ENCODE peak calls at places on chromosomes 12 and 14, in six cellular contexts. N is NCI-H1105, Q is DMS79, O is GOT3, C is left ventricle myocardium inferior, A is transverse colon. P is an unnamed sample.

GRCh38 chr12:98699568-98699967 is 54.5 kb downstream of the APAF1 start:
- DNase-seq in N (no peak), A (no peak), C (no peak), O (no peak), Q (peak; percentile 48), P (no peak)

GRCh38 chr14:70714055-70714550 is 72.4 kb downstream of the TTC9 start:
- DNase-seq in Q (peak; percentile 27), A (peak; percentile 14), N (peak; percentile 68), C (no peak), O (no peak), P (peak; percentile 50)

GRCh38 chr12:108643941-108644742 is 10.4 kb upstream of the SELPLG start:
- DNase-seq in O (no peak), C (no peak), Q (peak; percentile 65), A (no peak), N (no peak), P (no peak)

GRCh38 chr14:99378782-99379214 is 101.9 kb downstream of the SETD3 start:
- DNase-seq in O (no peak), A (peak; percentile 24), Q (peak; percentile 40), N (no peak), C (no peak), P (no peak)

GRCh38 chr14:52977798-52978197 is 26.9 kb upstream of the FERMT2 start:
- DNase-seq in A (no peak), O (no peak), N (peak; percentile 10), Q (no peak), C (no peak), P (peak; percentile 56)

GRCh38 chr12:51687142-51687935 is 96.3 kb downstream of the SCN8A start:
- DNase-seq in Q (no peak), N (no peak), C (no peak), O (no peak), A (peak; percentile 23), P (no peak)

GRCh38 chr12:21894792-21895392 is 46.3 kb downstream of the ABCC9 start:
- DNase-seq in C (no peak), Q (no peak), N (no peak), O (no peak), A (no peak), P (no peak)

GRCh38 chr12:24911284-24911791 is 37.6 kb downstream of the BCAT1 start:
- DNase-seq in C (no peak), N (no peak), Q (no peak), O (no peak), A (no peak), P (no peak)

GRCh38 chr14:79597561-79597960 is 613.7 kb downstream of the DIO2 start:
- DNase-seq in C (no peak), A (no peak), N (no peak), O (no peak), Q (no peak), P (no peak)

GRCh38 chr12:43740511-43741100 is 18.0 kb downstream of the PUS7L start:
- DNase-seq in Q (no peak), N (no peak), O (no peak), C (no peak), A (no peak), P (no peak)

GRCh38 chr14:103125098-103126070 is 2.1 kb downstream of the TNFAIP2 start:
- DNase-seq in A (no peak), Q (no peak), C (peak; percentile 12), O (no peak), N (no peak), P (no peak)

GRCh38 chr14:71856199-71856919 is 75.9 kb upstream of the RGS6 start:
- DNase-seq in N (peak; percentile 5), C (no peak), Q (no peak), O (no peak), A (no peak), P (no peak)

P was measured in SK-N-SH.